ENCODE peak calls at places on chromosome 18, in eight cellular contexts. W is occipital lobe; H is Ammon's horn; V is ovary; X is GM12891; R is A172; N is activated naive CD8-positive, alpha-beta T cell treated with anti-CD3 and anti-CD28 coated beads, Interleukin-2, amount 10 ng/mL, durations not matched to agents 7 days and 5 days; L is WTC11. A is an unnamed sample.

GRCh38 chr18:2903006-2903405 is 56.2 kb downstream of the EMILIN2 start:
- DNase-seq in X (no peak), N (no peak), W (no peak), R (peak), H (peak), V (peak), L (no peak), A (no peak)

GRCh38 chr18:48263913-48264506 is 145.2 kb downstream of the ZBTB7C start:
- DNase-seq in L (no peak), W (no peak), R (peak), X (no peak), V (no peak), N (no peak), H (no peak), A (no peak)

GRCh38 chr18:77376043-77376732 is 126.5 kb downstream of the GALR1 start:
- DNase-seq in W (no peak), X (no peak), R (peak), H (peak), N (no peak), L (no peak), V (no peak), A (no peak)

GRCh38 chr18:3323900-3324299 is 62.0 kb downstream of the MYL12B start:
- DNase-seq in L (no peak), R (peak), N (no peak), H (no peak), W (no peak), V (no peak), X (peak), A (no peak)

GRCh38 chr18:60040966-60041365 is 141.2 kb downstream of the PMAIP1 start:
- DNase-seq in R (no peak), H (no peak), X (no peak), W (no peak), N (no peak), L (no peak), V (no peak), A (no peak)

GRCh38 chr18:44731866-44732555 is 51.3 kb downstream of the SETBP1 start:
- DNase-seq in H (no peak), L (no peak), W (no peak), N (no peak), V (no peak), X (no peak), R (no peak), A (no peak)

GRCh38 chr18:56200381-56200831 is 438.0 kb downstream of the TXNL1 start:
- DNase-seq in X (no peak), N (no peak), R (no peak), L (no peak), V (no peak), W (no peak), H (no peak), A (no peak)

GRCh38 chr18:34592961-34593382 is 117.1 kb upstream of the DTNA start:
- DNase-seq in L (peak), W (peak), R (peak), V (peak), N (no peak), H (peak), X (no peak), A (no peak)

A was measured in D721Med.